ENCODE peak calls at places on chromosome 3, in five cellular contexts. Y, S, R, P and G are unnamed samples.

GRCh38 chr3:17577795-17578520 is 164.5 kb downstream of the TBC1D5 start:
- DNase-seq in Y (peak), S (no peak), R (no peak), P (no peak), G (no peak)

GRCh38 chr3:87900061-87900460 is 158.7 kb downstream of the CGGBP1 start:
- DNase-seq in Y (no peak), S (no peak), R (no peak), P (no peak), G (no peak)

GRCh38 chr3:185758912-185759311 is 65.9 kb downstream of the IGF2BP2 start:
- DNase-seq in Y (no peak), S (no peak), R (no peak), P (no peak), G (no peak)

GRCh38 chr3:6605245-6605644 is 255.7 kb upstream of the GRM7 start:
- DNase-seq in Y (peak), S (no peak), R (no peak), P (no peak), G (no peak)

GRCh38 chr3:177823701-177824189 is 626.5 kb upstream of the TBL1XR1 start:
- DNase-seq in Y (no peak), S (no peak), R (no peak), P (no peak), G (no peak)

GRCh38 chr3:148882288-148882687 is 17.2 kb downstream of the CPA3 start:
- DNase-seq in Y (peak), S (no peak), R (no peak), P (no peak), G (no peak)

GRCh38 chr3:72077473-72078259 is 292.7 kb upstream of the PROK2 start:
- DNase-seq in Y (no peak), S (no peak), R (no peak), P (no peak), G (no peak)

GRCh38 chr3:99929409-99930139 is 111.9 kb downstream of the CMSS1 start:
- DNase-seq in Y (peak), S (peak), R (no peak), P (no peak), G (no peak)

GRCh38 chr3:51937611-51938450 is 3.9 kb downstream of the RRP9 start:
- DNase-seq in Y (no peak), S (no peak), R (no peak), P (no peak), G (no peak)

GRCh38 chr3:38153986-38154608 is 11.2 kb upstream of the OXSR1 start:
- DNase-seq in Y (peak), S (no peak), R (no peak), P (no peak), G (no peak)

GRCh38 chr3:149603126-149604074 is 54.4 kb downstream of the WWTR1 start:
- DNase-seq in Y (peak), S (no peak), R (no peak), P (no peak), G (no peak)

GRCh38 chr3:84946240-84946639 is 12.5 kb upstream of the CADM2 start:
- DNase-seq in Y (no peak), S (no peak), R (no peak), P (no peak), G (no peak)

DNA sequence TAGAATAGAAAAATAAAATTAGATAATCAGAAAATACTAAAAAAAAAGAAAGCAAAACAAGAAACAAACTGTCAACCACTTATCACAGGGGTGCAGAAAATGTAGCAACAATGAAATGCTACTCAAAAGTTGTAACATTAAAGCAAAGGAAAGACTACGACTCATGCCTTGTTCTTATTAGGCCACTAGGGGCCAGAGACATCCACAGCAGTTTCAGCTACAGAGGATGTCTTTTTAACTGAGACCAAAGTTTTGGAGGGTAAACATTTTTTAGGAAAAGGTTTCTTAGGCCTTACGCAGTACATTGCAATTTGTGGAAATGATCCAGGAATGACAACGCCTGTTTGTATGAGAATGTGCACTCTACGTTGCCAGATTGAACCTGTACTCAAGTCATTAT is 15.4 kb upstream of the CADM2 start:
- DNase-seq in Y (no peak), S (no peak), R (no peak), P (no peak), G (no peak)
- TF ChIP-seq CTCF in Y (no peak), S (no peak), R (peak), P (no peak), G (peak)

GRCh38 chr3:57683286-57683685 is 9.6 kb downstream of the DENND6A start:
- DNase-seq in Y (no peak), S (no peak), R (no peak), P (no peak), G (no peak)

GRCh38 chr3:57680046-57680445 is 12.8 kb downstream of the DENND6A start:
- DNase-seq in Y (no peak), S (no peak), R (no peak), P (no peak), G (no peak)

GRCh38 chr3:57681691-57682090 is 11.2 kb downstream of the DENND6A start:
- DNase-seq in Y (no peak), S (no peak), R (no peak), P (no peak), G (no peak)

GRCh38 chr3:57682284-57682683 is 10.6 kb downstream of the DENND6A start:
- DNase-seq in Y (peak), S (no peak), R (no peak), P (no peak), G (no peak)
- TF ChIP-seq CTCF in Y (peak), S (no peak), R (no peak), P (no peak), G (peak)

DNA sequence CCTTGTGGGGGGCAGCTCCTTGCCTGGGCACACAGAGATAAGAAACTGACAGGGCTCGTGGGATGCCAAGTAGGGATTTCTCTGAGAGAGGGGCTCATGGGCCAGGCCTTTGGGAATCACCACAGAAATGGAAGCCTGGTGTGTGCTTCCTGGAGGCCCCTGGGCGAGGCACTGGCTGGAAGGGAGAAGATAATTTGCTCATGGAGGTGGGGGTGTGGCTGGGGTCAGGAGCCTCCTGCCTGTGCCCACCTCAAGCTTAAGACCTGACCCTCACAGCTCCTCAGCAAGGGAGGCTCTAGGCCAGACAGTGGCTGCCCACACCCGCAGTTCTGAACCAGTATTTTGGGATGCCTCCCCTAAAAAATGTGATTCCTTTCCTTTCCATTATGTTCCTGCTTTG is 16.9 kb upstream of the CPNE9 start:
- DNase-seq in Y (no peak), S (no peak), R (no peak), P (no peak), G (no peak)
- TF ChIP-seq CTCF in Y (no peak), S (no peak), R (no peak), P (no peak), G (no peak)

GRCh38 chr3:55622116-55622515 is 135.0 kb upstream of the WNT5A start:
- DNase-seq in Y (peak), S (no peak), R (no peak), P (no peak), G (no peak)

GRCh38 chr3:55622733-55623132 is 135.6 kb upstream of the WNT5A start:
- DNase-seq in Y (peak), S (no peak), R (no peak), P (no peak), G (no peak)

GRCh38 chr3:55623786-55624185 is 136.7 kb upstream of the WNT5A start:
- DNase-seq in Y (peak), S (no peak), R (no peak), P (no peak), G (no peak)

GRCh38 chr3:55626284-55626675 is 139.2 kb upstream of the WNT5A start:
- DNase-seq in Y (no peak), S (no peak), R (no peak), P (no peak), G (no peak)

DNA sequence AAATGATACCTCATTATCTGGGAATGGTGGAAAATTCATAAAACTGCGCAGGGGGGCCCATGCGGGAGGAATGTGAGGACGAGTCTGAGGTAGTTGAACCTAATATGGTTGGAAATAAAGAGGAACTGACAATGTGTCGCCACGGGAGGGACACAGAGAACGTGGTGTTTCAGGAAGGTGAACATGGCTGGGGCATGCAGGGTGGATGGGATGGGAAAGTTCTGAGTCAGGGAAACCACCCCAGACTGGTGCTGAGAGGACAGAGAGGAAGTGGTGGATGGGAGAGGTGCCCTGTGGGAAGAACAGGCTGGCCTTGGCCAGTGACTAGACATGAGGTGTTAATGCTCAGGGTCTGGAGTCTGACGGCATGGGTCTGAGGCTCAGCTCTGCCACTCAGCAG is 137.1 kb upstream of the WNT5A start:
- DNase-seq in Y (peak), S (no peak), R (no peak), P (no peak), G (no peak)
- TF ChIP-seq CTCF in Y (no peak), S (no peak), R (no peak), P (no peak), G (peak)

DNA sequence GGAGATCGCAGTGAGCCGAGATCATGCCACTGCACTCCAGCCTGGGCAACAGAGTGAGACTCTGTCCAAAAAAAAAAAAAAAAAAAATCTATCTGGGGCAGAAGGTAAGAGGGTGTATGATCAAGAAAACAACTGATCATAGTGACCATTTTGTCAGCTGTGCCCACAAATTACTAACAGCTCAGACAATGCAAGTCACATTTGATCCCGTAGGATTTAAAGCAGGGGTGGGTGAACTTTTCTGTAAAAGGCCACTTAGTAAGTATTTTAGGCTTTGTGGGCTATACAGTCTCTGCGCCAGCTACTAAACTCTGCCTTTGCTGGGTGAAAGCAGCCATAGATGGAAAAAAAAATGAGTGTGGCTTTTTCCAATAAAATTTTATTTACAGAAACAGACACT is 57.6 kb upstream of the ABI3BP start:
- DNase-seq in Y (no peak), S (no peak), R (no peak), P (no peak), G (no peak)
- TF ChIP-seq CTCF in Y (no peak), S (no peak), R (no peak), P (no peak), G (no peak)

GRCh38 chr3:68447885-68448284 is 484.5 kb downstream of the TAFA4 start:
- DNase-seq in Y (no peak), S (no peak), R (no peak), P (no peak), G (no peak)
- TF ChIP-seq CTCF in Y (no peak), S (no peak), R (no peak), P (no peak), G (no peak)